ENCODE peak calls at places on chromosomes 4 and X, in eight cellular contexts. One of them, this sample, is unnamed.

GRCh38 chr4:30437316-30437715 is 282.9 kb upstream of the PCDH7 start:
- DNase-seq in globus pallidus: no peak
- DNase-seq in neuronal stem cell: no peak
- DNase-seq in sigmoid colon: no peak
- DNase-seq in NCI-H1048: no peak
- DNase-seq in PC-3: no peak
- DNase-seq in GM04504: no peak
- DNase-seq in mesendoderm: no peak
- DNase-seq in this sample: no peak

GRCh38 chr4:4614925-4615678 is 73.3 kb upstream of the STX18 start:
- DNase-seq in globus pallidus: no peak
- DNase-seq in neuronal stem cell: no peak
- DNase-seq in sigmoid colon: no peak
- DNase-seq in NCI-H1048: no peak
- DNase-seq in PC-3: no peak
- DNase-seq in GM04504: peak; percentile 58
- DNase-seq in mesendoderm: no peak
- DNase-seq in this sample: no peak

GRCh38 chrX:68939868-68940267 is 111.0 kb downstream of the EFNB1 start:
- DNase-seq in globus pallidus: no peak
- DNase-seq in neuronal stem cell: no peak
- DNase-seq in sigmoid colon: no peak
- DNase-seq in NCI-H1048: no peak
- DNase-seq in PC-3: no peak
- DNase-seq in GM04504: no peak
- DNase-seq in mesendoderm: no peak
- DNase-seq in this sample: no peak

GRCh38 chr4:59655996-59656395 is 1544.1 kb upstream of the ADGRL3 start:
- DNase-seq in globus pallidus: no peak
- DNase-seq in neuronal stem cell: no peak
- DNase-seq in sigmoid colon: no peak
- DNase-seq in NCI-H1048: no peak
- DNase-seq in PC-3: peak; percentile 64
- DNase-seq in GM04504: no peak
- DNase-seq in mesendoderm: peak; percentile 9
- DNase-seq in this sample: no peak

GRCh38 chr4:109846395-109847098 is 1.4 kb upstream of the LRIT3 start:
- DNase-seq in globus pallidus: no peak
- DNase-seq in neuronal stem cell: no peak
- DNase-seq in sigmoid colon: no peak
- DNase-seq in NCI-H1048: no peak
- DNase-seq in PC-3: no peak
- DNase-seq in GM04504: no peak
- DNase-seq in mesendoderm: peak; percentile 97
- DNase-seq in this sample: no peak

GRCh38 chr4:24768006-24768405 is 27.4 kb upstream of the SOD3 start:
- DNase-seq in globus pallidus: no peak
- DNase-seq in neuronal stem cell: no peak
- DNase-seq in sigmoid colon: no peak
- DNase-seq in NCI-H1048: no peak
- DNase-seq in PC-3: no peak
- DNase-seq in GM04504: no peak
- DNase-seq in mesendoderm: no peak
- DNase-seq in this sample: no peak

GRCh38 chr4:101238706-101239105 is 108.6 kb downstream of the PPP3CA start:
- DNase-seq in globus pallidus: no peak
- DNase-seq in neuronal stem cell: no peak
- DNase-seq in sigmoid colon: no peak
- DNase-seq in NCI-H1048: no peak
- DNase-seq in PC-3: peak; percentile 24
- DNase-seq in GM04504: no peak
- DNase-seq in mesendoderm: no peak
- DNase-seq in this sample: no peak

GRCh38 chr4:40662962-40663604 is 33.4 kb upstream of the RBM47 start:
- DNase-seq in globus pallidus: no peak
- DNase-seq in neuronal stem cell: no peak
- DNase-seq in sigmoid colon: no peak
- DNase-seq in NCI-H1048: no peak
- DNase-seq in PC-3: peak; percentile 77
- DNase-seq in GM04504: peak; percentile 39
- DNase-seq in mesendoderm: no peak
- DNase-seq in this sample: no peak

GRCh38 chr4:71841336-71841735 is 57.5 kb upstream of the GC start:
- DNase-seq in globus pallidus: no peak
- DNase-seq in neuronal stem cell: no peak
- DNase-seq in sigmoid colon: no peak
- DNase-seq in NCI-H1048: no peak
- DNase-seq in PC-3: peak; percentile 27
- DNase-seq in GM04504: no peak
- DNase-seq in mesendoderm: no peak
- DNase-seq in this sample: no peak

GRCh38 chr4:140635606-140636005 is 66.8 kb upstream of the UCP1 start:
- DNase-seq in globus pallidus: no peak
- DNase-seq in neuronal stem cell: no peak
- DNase-seq in sigmoid colon: no peak
- DNase-seq in NCI-H1048: no peak
- DNase-seq in PC-3: peak; percentile 69
- DNase-seq in GM04504: no peak
- DNase-seq in mesendoderm: peak; percentile 86
- DNase-seq in this sample: no peak

GRCh38 chrX:57817302-57817701 is 93.0 kb downstream of the ZXDA start:
- DNase-seq in globus pallidus: no peak
- DNase-seq in neuronal stem cell: no peak
- DNase-seq in sigmoid colon: no peak
- DNase-seq in NCI-H1048: no peak
- DNase-seq in PC-3: peak; percentile 16
- DNase-seq in GM04504: no peak
- DNase-seq in mesendoderm: no peak
- DNase-seq in this sample: no peak

GRCh38 chr4:80334568-80334967 is 962 bp upstream of the CFAP299 start:
- DNase-seq in globus pallidus: no peak
- DNase-seq in neuronal stem cell: no peak
- DNase-seq in sigmoid colon: no peak
- DNase-seq in NCI-H1048: no peak
- DNase-seq in PC-3: no peak
- DNase-seq in GM04504: no peak
- DNase-seq in mesendoderm: no peak
- DNase-seq in this sample: no peak

GRCh38 chrX:118207831-118208453 is 91.3 kb upstream of the KLHL13 start:
- DNase-seq in globus pallidus: no peak
- DNase-seq in neuronal stem cell: no peak
- DNase-seq in sigmoid colon: no peak
- DNase-seq in NCI-H1048: no peak
- DNase-seq in PC-3: peak; percentile 80
- DNase-seq in GM04504: no peak
- DNase-seq in mesendoderm: no peak
- DNase-seq in this sample: no peak

GRCh38 chr4:56575820-56576429 is 70.3 kb downstream of the ARL9 start:
- DNase-seq in globus pallidus: peak; percentile 0
- DNase-seq in neuronal stem cell: no peak
- DNase-seq in sigmoid colon: no peak
- DNase-seq in NCI-H1048: no peak
- DNase-seq in PC-3: peak; percentile 67
- DNase-seq in GM04504: peak; percentile 12
- DNase-seq in mesendoderm: peak; percentile 14
- DNase-seq in this sample: no peak

GRCh38 chr4:111630705-111631104 is 514.5 kb upstream of the FAM241A start:
- DNase-seq in globus pallidus: peak; percentile 12
- DNase-seq in neuronal stem cell: no peak
- DNase-seq in sigmoid colon: no peak
- DNase-seq in NCI-H1048: peak; percentile 21
- DNase-seq in PC-3: peak; percentile 45
- DNase-seq in GM04504: no peak
- DNase-seq in mesendoderm: peak; percentile 41
- DNase-seq in this sample: no peak

GRCh38 chr4:6410078-6410477 is 62.3 kb downstream of the PPP2R2C start:
- DNase-seq in globus pallidus: no peak
- DNase-seq in neuronal stem cell: no peak
- DNase-seq in sigmoid colon: no peak
- DNase-seq in NCI-H1048: no peak
- DNase-seq in PC-3: no peak
- DNase-seq in GM04504: no peak
- DNase-seq in mesendoderm: no peak
- DNase-seq in this sample: no peak

GRCh38 chrX:147749308-147749707 is 162.4 kb upstream of the FMR1 start:
- DNase-seq in globus pallidus: no peak
- DNase-seq in neuronal stem cell: no peak
- DNase-seq in sigmoid colon: no peak
- DNase-seq in NCI-H1048: no peak
- DNase-seq in PC-3: no peak
- DNase-seq in GM04504: no peak
- DNase-seq in mesendoderm: no peak
- DNase-seq in this sample: no peak

GRCh38 chr4:128286474-128287158 is 997 bp downstream of the PGRMC2 start:
- DNase-seq in globus pallidus: no peak
- DNase-seq in neuronal stem cell: peak; percentile 15
- DNase-seq in sigmoid colon: no peak
- DNase-seq in NCI-H1048: peak; percentile 4
- DNase-seq in PC-3: peak; percentile 50
- DNase-seq in GM04504: no peak
- DNase-seq in mesendoderm: peak; percentile 61
- DNase-seq in this sample: peak; percentile 31

GRCh38 chr4:6372649-6373525 is 99.5 kb downstream of the PPP2R2C start:
- DNase-seq in globus pallidus: no peak
- DNase-seq in neuronal stem cell: peak; percentile 17
- DNase-seq in sigmoid colon: no peak
- DNase-seq in NCI-H1048: no peak
- DNase-seq in PC-3: peak; percentile 38
- DNase-seq in GM04504: no peak
- DNase-seq in mesendoderm: peak; percentile 82
- DNase-seq in this sample: no peak

GRCh38 chr4:74682567-74683359 is 111.6 kb downstream of the BTC start:
- DNase-seq in globus pallidus: no peak
- DNase-seq in neuronal stem cell: no peak
- DNase-seq in sigmoid colon: no peak
- DNase-seq in NCI-H1048: no peak
- DNase-seq in PC-3: peak; percentile 92
- DNase-seq in GM04504: peak; percentile 72
- DNase-seq in mesendoderm: peak; percentile 95
- DNase-seq in this sample: peak; percentile 21

GRCh38 chr4:35358001-35358584 is 886.2 kb downstream of the ARAP2 start:
- DNase-seq in globus pallidus: no peak
- DNase-seq in neuronal stem cell: no peak
- DNase-seq in sigmoid colon: no peak
- DNase-seq in NCI-H1048: no peak
- DNase-seq in PC-3: peak; percentile 55
- DNase-seq in GM04504: no peak
- DNase-seq in mesendoderm: peak; percentile 47
- DNase-seq in this sample: no peak

GRCh38 chr4:7052313-7052712 is 9.1 kb downstream of the TADA2B start:
- DNase-seq in globus pallidus: no peak
- DNase-seq in neuronal stem cell: no peak
- DNase-seq in sigmoid colon: no peak
- DNase-seq in NCI-H1048: no peak
- DNase-seq in PC-3: no peak
- DNase-seq in GM04504: no peak
- DNase-seq in mesendoderm: no peak
- DNase-seq in this sample: no peak

GRCh38 chr4:139951051-139951450 is 202.9 kb downstream of the MAML3 start:
- DNase-seq in globus pallidus: no peak
- DNase-seq in neuronal stem cell: no peak
- DNase-seq in sigmoid colon: no peak
- DNase-seq in NCI-H1048: no peak
- DNase-seq in PC-3: no peak
- DNase-seq in GM04504: no peak
- DNase-seq in mesendoderm: no peak
- DNase-seq in this sample: no peak